ENCODE peak calls at places on chromosome 3, in nine cellular contexts. D is foreskin fibroblast, I is astrocyte of the spinal cord, H is PC-3, Z is breast epithelium, A is GM13977, P is OCI-LY7, B is osteoblast, X is fibroblast of mammary gland. F is an unnamed sample.

GRCh38 chr3:130825762-130826297 is 68.1 kb upstream of the ATP2C1 start:
- DNase-seq in D (no peak), I (no peak), H (no peak), Z (no peak), A (no peak), P (no peak), B (no peak), X (no peak), F (no peak)

GRCh38 chr3:128547368-128547987 is 54.5 kb upstream of the GATA2 start:
- DNase-seq in D (peak), I (peak), H (no peak), Z (no peak), A (no peak), P (no peak), B (peak), X (peak), F (no peak)

GRCh38 chr3:119990888-119991287 is 103.4 kb downstream of the GSK3B start:
- DNase-seq in D (peak), I (peak), H (peak), Z (no peak), A (no peak), P (no peak), B (no peak), X (peak), F (no peak)

GRCh38 chr3:43866529-43867353 is 176.0 kb downstream of the ABHD5 start:
- DNase-seq in D (peak), I (peak), H (peak), Z (no peak), A (no peak), P (no peak), B (peak), X (peak), F (no peak)

GRCh38 chr3:113035387-113035982 is 44.7 kb downstream of the GTPBP8 start:
- DNase-seq in D (peak), I (peak), H (peak), Z (no peak), A (peak), P (peak), B (peak), X (peak), F (no peak)

GRCh38 chr3:72186485-72186864 is 401.5 kb upstream of the PROK2 start:
- DNase-seq in D (peak), I (peak), H (peak), Z (no peak), A (no peak), P (no peak), B (peak), X (peak), F (no peak)

GRCh38 chr3:28917895-28918294 is 363.0 kb upstream of the RBMS3 start:
- DNase-seq in D (no peak), I (no peak), H (no peak), Z (no peak), A (no peak), P (no peak), B (no peak), X (no peak), F (no peak)

GRCh38 chr3:90007786-90008499 is 900.5 kb downstream of the EPHA3 start:
- DNase-seq in D (peak), I (peak), H (no peak), Z (no peak), A (no peak), P (no peak), B (peak), X (peak), F (no peak)

GRCh38 chr3:13452490-13453335 is 27.4 kb upstream of the HDAC11 start:
- DNase-seq in D (peak), I (peak), H (peak), Z (no peak), A (peak), P (peak), B (peak), X (peak), F (peak)

GRCh38 chr3:187729598-187729997 is 15.7 kb downstream of the BCL6 start:
- DNase-seq in D (no peak), I (no peak), H (no peak), Z (no peak), A (no peak), P (no peak), B (no peak), X (no peak), F (no peak)

GRCh38 chr3:15309662-15310335 is 22.6 kb downstream of the SH3BP5 start:
- DNase-seq in D (peak), I (no peak), H (peak), Z (no peak), A (no peak), P (no peak), B (peak), X (peak), F (no peak)

GRCh38 chr3:107542665-107543064 is 19.9 kb downstream of the BBX start:
- DNase-seq in D (peak), I (no peak), H (no peak), Z (no peak), A (no peak), P (no peak), B (no peak), X (peak), F (no peak)

GRCh38 chr3:184262166-184262926 is 993 bp upstream of the CAMK2N2 start:
- DNase-seq in D (no peak), I (no peak), H (no peak), Z (no peak), A (no peak), P (no peak), B (peak), X (no peak), F (peak)

GRCh38 chr3:16109929-16110328 is 64.6 kb upstream of the GALNT15 start:
- DNase-seq in D (no peak), I (no peak), H (no peak), Z (no peak), A (no peak), P (no peak), B (no peak), X (no peak), F (no peak)

GRCh38 chr3:41248525-41248924 is 49.2 kb downstream of the CTNNB1 start:
- DNase-seq in D (no peak), I (no peak), H (no peak), Z (no peak), A (no peak), P (no peak), B (no peak), X (no peak), F (no peak)

GRCh38 chr3:53195602-53196574 is 34.9 kb downstream of the PRKCD start:
- DNase-seq in D (peak), I (peak), H (peak), Z (no peak), A (peak), P (peak), B (peak), X (peak), F (peak)

GRCh38 chr3:133238015-133238414 is 161.8 kb upstream of the BFSP2 start:
- DNase-seq in D (no peak), I (peak), H (no peak), Z (no peak), A (no peak), P (no peak), B (peak), X (no peak), F (no peak)

GRCh38 chr3:18648163-18648562 is 223.0 kb upstream of the SATB1 start:
- DNase-seq in D (no peak), I (no peak), H (no peak), Z (no peak), A (no peak), P (no peak), B (no peak), X (no peak), F (no peak)

GRCh38 chr3:130601662-130602061 is 84.7 kb downstream of the COL6A6 start:
- DNase-seq in D (peak), I (peak), H (peak), Z (no peak), A (no peak), P (no peak), B (no peak), X (peak), F (no peak)

GRCh38 chr3:152828075-152828840 is 6.7 kb upstream of the P2RY1 start:
- DNase-seq in D (no peak), I (no peak), H (no peak), Z (no peak), A (no peak), P (no peak), B (no peak), X (no peak), F (no peak)

GRCh38 chr3:16897254-16897926 is 12.6 kb downstream of the PLCL2 start:
- DNase-seq in D (peak), I (no peak), H (peak), Z (no peak), A (no peak), P (peak), B (peak), X (peak), F (no peak)

GRCh38 chr3:2098398-2099027 is at the start of gene CNTN4:
- DNase-seq in D (no peak), I (no peak), H (no peak), Z (peak), A (peak), P (no peak), B (peak), X (no peak), F (peak)

GRCh38 chr3:48899298-48899697 is 616 bp upstream of the SLC25A20 start:
- DNase-seq in D (peak), I (no peak), H (no peak), Z (no peak), A (no peak), P (no peak), B (no peak), X (no peak), F (no peak)

GRCh38 chr3:120198305-120198878 is 86.6 kb downstream of the GPR156 start:
- DNase-seq in D (peak), I (peak), H (peak), Z (no peak), A (peak), P (peak), B (peak), X (peak), F (no peak)

GRCh38 chr3:97910931-97911351 is 61.3 kb downstream of the RIOX2 start:
- DNase-seq in D (no peak), I (no peak), H (no peak), Z (no peak), A (no peak), P (peak), B (no peak), X (no peak), F (no peak)

GRCh38 chr3:109835958-109836357 is 498.6 kb upstream of the DPPA4 start:
- DNase-seq in D (no peak), I (no peak), H (no peak), Z (no peak), A (no peak), P (no peak), B (no peak), X (no peak), F (no peak)

GRCh38 chr3:111859974-111860859 is 1.2 kb downstream of the PHLDB2 start:
- DNase-seq in D (peak), I (peak), H (peak), Z (peak), A (peak), P (peak), B (peak), X (peak), F (peak)
- TF ChIP-seq CTCF in D (peak), I (peak), H (peak), Z (peak), A (no peak), P (peak), B (peak), X (peak), F (peak)

GRCh38 chr3:171162986-171163723 is 136.6 kb upstream of the SLC2A2 start:
- DNase-seq in D (peak), I (no peak), H (peak), Z (no peak), A (peak), P (peak), B (no peak), X (peak), F (no peak)
- TF ChIP-seq CTCF in D (peak), I (peak), H (peak), Z (no peak), A (peak), P (peak), B (peak), X (peak), F (peak)

GRCh38 chr3:149369991-149370866 is 7.2 kb downstream of the TM4SF1 start:
- DNase-seq in D (no peak), I (no peak), H (peak), Z (no peak), A (no peak), P (no peak), B (no peak), X (no peak), F (no peak)

GRCh38 chr3:149373235-149374125 is 4.0 kb downstream of the TM4SF1 start:
- DNase-seq in D (peak), I (no peak), H (peak), Z (no peak), A (no peak), P (no peak), B (no peak), X (peak), F (no peak)

GRCh38 chr3:149371723-149372114 is 5.7 kb downstream of the TM4SF1 start:
- DNase-seq in D (no peak), I (no peak), H (no peak), Z (no peak), A (no peak), P (no peak), B (no peak), X (no peak), F (no peak)

GRCh38 chr3:149368850-149369497 is 8.5 kb downstream of the TM4SF1 start:
- DNase-seq in D (peak), I (no peak), H (peak), Z (no peak), A (no peak), P (no peak), B (no peak), X (no peak), F (no peak)

DNA sequence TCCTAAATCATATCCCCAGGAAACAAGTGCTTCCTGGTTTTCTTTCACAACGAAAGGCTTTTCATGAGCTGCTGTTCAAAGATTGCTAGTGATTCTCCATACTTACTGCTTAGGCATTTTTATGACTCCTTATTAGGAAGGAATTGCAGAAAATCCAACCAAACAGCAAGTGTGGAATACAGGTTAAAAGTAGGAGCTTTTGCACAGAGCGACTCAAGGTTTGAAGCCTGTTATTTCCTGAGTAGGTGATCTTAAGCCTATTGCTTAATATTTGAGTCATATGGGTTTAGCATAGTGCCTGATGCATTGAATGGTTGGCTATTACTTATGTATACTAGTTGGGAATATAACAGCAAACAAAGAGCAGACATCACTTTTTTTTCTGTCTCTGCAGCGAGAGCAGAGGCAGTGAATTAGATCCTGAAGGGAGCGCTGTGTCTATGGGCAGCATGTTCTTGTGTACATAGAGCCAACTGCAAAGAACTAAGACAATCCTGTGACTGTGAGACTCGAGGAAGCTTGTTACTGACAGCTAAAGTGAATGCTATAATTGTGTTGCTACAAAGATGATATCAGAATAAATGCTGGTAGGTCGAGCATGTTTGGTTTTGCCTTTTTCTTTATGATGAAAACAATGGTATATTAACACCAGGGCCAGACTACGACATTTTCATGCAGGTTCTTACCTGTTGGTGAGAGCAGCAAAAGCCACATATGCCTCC is 6.3 kb downstream of the TM4SF1 start:
- DNase-seq in D (peak), I (no peak), H (peak), Z (no peak), A (no peak), P (no peak), B (no peak), X (peak), F (no peak)
- TF ChIP-seq CTCF in D (no peak), I (no peak), H (peak), Z (no peak), A (no peak), P (no peak), B (no peak), X (no peak), F (no peak)

GRCh38 chr3:194868831-194869230 is 183.1 kb downstream of the FAM43A start:
- DNase-seq in D (no peak), I (no peak), H (no peak), Z (no peak), A (no peak), P (no peak), B (no peak), X (no peak), F (no peak)

GRCh38 chr3:194867270-194867983 is 181.7 kb downstream of the FAM43A start:
- DNase-seq in D (peak), I (no peak), H (peak), Z (no peak), A (no peak), P (no peak), B (no peak), X (peak), F (no peak)

GRCh38 chr3:194870394-194871110 is 184.9 kb downstream of the FAM43A start:
- DNase-seq in D (peak), I (peak), H (peak), Z (no peak), A (no peak), P (no peak), B (no peak), X (peak), F (no peak)

GRCh38 chr3:194871143-194871863 is 185.6 kb downstream of the FAM43A start:
- DNase-seq in D (peak), I (peak), H (peak), Z (peak), A (peak), P (peak), B (peak), X (peak), F (peak)

DNA sequence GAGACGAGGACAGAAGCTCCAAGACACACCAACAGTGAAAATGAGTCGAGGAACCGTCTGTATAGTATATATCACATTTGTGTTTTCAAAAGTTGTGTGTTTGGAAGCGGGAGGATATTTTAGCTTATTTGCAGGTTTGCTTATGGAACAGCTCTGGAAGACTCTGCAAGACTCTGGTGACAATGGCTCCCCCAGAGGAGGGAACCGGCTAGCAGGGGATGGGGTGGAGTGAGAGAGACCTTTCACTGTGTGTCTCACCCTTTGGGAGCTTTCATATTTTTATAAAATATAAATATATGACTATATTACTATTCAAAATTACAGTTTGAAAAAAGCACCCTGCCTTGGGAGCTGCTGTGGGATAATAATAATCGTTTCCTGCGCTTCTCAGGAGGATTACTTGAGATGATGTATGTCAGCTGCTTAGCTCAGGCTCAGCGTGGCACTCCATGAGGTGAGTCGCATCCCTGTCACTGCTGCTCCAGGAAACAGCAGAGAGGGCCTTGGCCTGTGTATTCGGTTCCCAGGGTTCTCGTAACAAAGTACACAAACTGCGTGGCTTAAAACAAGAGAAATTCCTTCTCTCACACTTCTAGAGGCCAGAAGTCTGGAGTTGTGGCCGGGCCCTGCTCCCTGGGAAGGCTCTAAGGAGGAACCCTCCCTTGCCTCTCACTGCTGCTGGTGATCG is 183.9 kb downstream of the FAM43A start:
- DNase-seq in D (peak), I (peak), H (peak), Z (no peak), A (no peak), P (no peak), B (no peak), X (peak), F (no peak)
- TF ChIP-seq CTCF in D (peak), I (no peak), H (peak), Z (no peak), A (no peak), P (peak), B (peak), X (peak), F (no peak)

GRCh38 chr3:197519801-197520211 is 36.0 kb downstream of the BDH1 start:
- DNase-seq in D (no peak), I (no peak), H (no peak), Z (no peak), A (no peak), P (no peak), B (peak), X (no peak), F (peak)
- TF ChIP-seq CTCF in D (no peak), I (no peak), H (no peak), Z (no peak), A (no peak), P (no peak), B (no peak), X (no peak), F (no peak)

DNA sequence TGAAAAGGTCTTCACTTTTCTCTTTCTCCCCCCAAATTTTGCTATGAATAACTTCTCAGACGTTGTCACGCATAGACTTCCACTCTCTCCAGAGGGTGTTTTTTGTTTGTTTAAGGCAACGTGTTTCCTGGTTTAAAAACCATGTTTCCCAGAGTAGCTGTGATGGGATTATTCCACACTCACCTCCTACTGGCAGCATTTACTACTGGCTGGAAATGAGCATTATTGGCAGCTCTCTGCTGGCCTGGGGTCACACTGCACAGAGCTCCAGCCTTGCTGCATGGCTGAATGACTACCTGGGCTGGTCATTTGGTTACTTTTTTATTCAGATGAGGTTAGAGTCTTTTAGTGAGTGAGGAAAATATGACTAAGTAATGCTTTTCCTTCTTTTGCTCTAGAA is 65.2 kb downstream of the RARB start:
- DNase-seq in D (no peak), I (peak), H (no peak), Z (no peak), A (no peak), P (no peak), B (no peak), X (no peak), F (no peak)
- TF ChIP-seq CTCF in D (no peak), I (no peak), H (no peak), Z (no peak), A (no peak), P (no peak), B (peak), X (no peak), F (no peak)

DNA sequence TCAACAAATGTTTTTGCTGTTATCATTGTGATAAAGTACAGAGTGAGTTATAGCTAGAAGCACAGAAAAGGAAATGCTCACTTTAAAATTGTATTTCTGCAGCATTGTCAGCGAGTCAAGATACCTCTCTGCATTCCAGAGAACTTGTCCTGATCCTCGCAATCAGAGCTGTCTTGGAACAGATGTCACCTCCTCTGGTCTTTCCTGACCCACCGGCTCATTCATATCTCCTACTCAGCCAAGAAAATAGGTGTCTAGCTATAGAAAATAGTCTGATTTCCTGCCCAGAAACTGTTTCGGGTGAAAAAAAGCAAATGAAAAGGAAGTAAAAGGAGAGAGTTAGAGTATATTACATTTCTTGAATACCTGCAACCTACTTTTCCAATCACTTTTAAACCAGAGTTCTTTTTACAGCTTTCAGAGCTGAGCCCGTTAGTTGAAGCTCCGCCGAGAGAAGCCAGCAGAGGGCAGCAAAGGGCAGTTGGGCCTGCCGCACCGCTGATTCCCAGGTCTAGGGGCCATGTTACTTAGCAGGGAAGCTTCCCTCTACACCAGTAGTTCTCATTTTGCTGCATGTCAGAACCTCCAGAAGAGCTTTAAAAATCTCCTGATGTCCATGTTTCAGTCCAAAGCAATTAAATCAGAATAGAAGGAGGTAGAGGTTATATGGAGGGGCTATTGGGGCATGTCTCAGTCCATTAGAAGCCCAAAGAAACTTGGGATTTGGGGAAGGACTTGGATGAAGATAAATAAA is 185.7 kb upstream of the THRB start:
- DNase-seq in D (peak), I (peak), H (peak), Z (peak), A (peak), P (peak), B (no peak), X (peak), F (peak)
- TF ChIP-seq CTCF in D (peak), I (peak), H (peak), Z (peak), A (peak), P (peak), B (peak), X (peak), F (peak)